ENCODE peak calls at places on chromosome 5, in seven cellular contexts. U, N, X, E, Y, O and C are unnamed samples.

GRCh38 chr5:86152988-86153560 is 464.7 kb upstream of the COX7C start:
- DNase-seq in Y (no peak), O (no peak), N (no peak), U (no peak), X (no peak), E (no peak), C (no peak)

GRCh38 chr5:10653751-10654400 is 90.0 kb downstream of the ANKRD33B start:
- DNase-seq in E (no peak), O (no peak), N (no peak), X (no peak), Y (no peak), U (no peak), C (no peak)

GRCh38 chr5:37249820-37250175 is 622 bp upstream of the CPLANE1 start:
- DNase-seq in N (no peak), E (no peak), X (no peak), Y (no peak), O (no peak), U (no peak), C (no peak)

GRCh38 chr5:42581845-42582244 is 158.6 kb downstream of the GHR start:
- DNase-seq in X (no peak), E (no peak), N (no peak), Y (no peak), U (no peak), O (no peak), C (no peak)

GRCh38 chr5:127001621-127002296 is 28.6 kb downstream of the MARCHF3 start:
- DNase-seq in Y (no peak), U (no peak), X (no peak), O (no peak), N (peak; percentile 98), E (no peak), C (no peak)

GRCh38 chr5:77859306-77859705 is 83.2 kb upstream of the TBCA start:
- DNase-seq in X (no peak), N (peak; percentile 28), U (no peak), O (no peak), Y (no peak), E (no peak), C (no peak)

GRCh38 chr5:109650451-109650850 is 39.3 kb upstream of the MAN2A1 start:
- DNase-seq in U (no peak), Y (no peak), O (no peak), E (no peak), N (no peak), X (no peak), C (no peak)

GRCh38 chr5:150751096-150751891 is 7.5 kb downstream of the DCTN4 start:
- DNase-seq in X (no peak), N (peak; percentile 40), Y (no peak), E (no peak), O (no peak), U (no peak), C (no peak)

GRCh38 chr5:177317959-177318377 is 6.3 kb upstream of the MXD3 start:
- DNase-seq in X (peak; percentile 80), U (peak; percentile 92), N (peak; percentile 80), Y (peak; percentile 78), O (peak; percentile 70), E (peak; percentile 37), C (peak; percentile 75)

GRCh38 chr5:41869150-41869738 is 981 bp downstream of the OXCT1 start:
- DNase-seq in N (peak; percentile 7), Y (peak; percentile 3), E (no peak), O (no peak), U (peak; percentile 36), X (peak; percentile 44), C (peak; percentile 37)

GRCh38 chr5:167888395-167888794 is 403.1 kb upstream of the WWC1 start:
- DNase-seq in O (no peak), Y (no peak), U (no peak), E (no peak), X (no peak), N (no peak), C (no peak)
- TF ChIP-seq CTCF in O (no peak), Y (no peak), U (no peak), E (no peak), X (peak; percentile 38), N (no peak), C (no peak)

GRCh38 chr5:134225780-134226440 is at the start of gene PPP2CA:
- DNase-seq in O (peak; percentile 100), E (peak; percentile 95), X (peak; percentile 98), U (peak; percentile 98), Y (peak; percentile 99), N (peak; percentile 98), C (peak; percentile 97)

GRCh38 chr5:134226441-134227192 is 744 bp upstream of the PPP2CA start:
- DNase-seq in E (no peak), N (peak; percentile 54), Y (no peak), U (peak; percentile 90), O (no peak), X (no peak), C (no peak)

GRCh38 chr5:134227259-134227658 is 1.4 kb upstream of the PPP2CA start:
- DNase-seq in X (peak; percentile 76), U (no peak), N (peak; percentile 23), E (no peak), O (peak; percentile 59), Y (no peak), C (no peak)

GRCh38 chr5:134223406-134224251 is 2.2 kb downstream of the PPP2CA start:
- DNase-seq in O (no peak), U (no peak), N (peak; percentile 52), E (no peak), X (no peak), Y (no peak), C (no peak)

GRCh38 chr5:134224905-134225779 is 731 bp downstream of the PPP2CA start:
- DNase-seq in Y (peak; percentile 74), X (peak; percentile 69), E (no peak), U (peak; percentile 73), O (peak; percentile 78), N (peak; percentile 87), C (peak; percentile 62)
- TF ChIP-seq CTCF in Y (no peak), X (peak; percentile 31), E (no peak), U (peak; percentile 17), O (no peak), N (peak; percentile 28), C (peak; percentile 43)

DNA sequence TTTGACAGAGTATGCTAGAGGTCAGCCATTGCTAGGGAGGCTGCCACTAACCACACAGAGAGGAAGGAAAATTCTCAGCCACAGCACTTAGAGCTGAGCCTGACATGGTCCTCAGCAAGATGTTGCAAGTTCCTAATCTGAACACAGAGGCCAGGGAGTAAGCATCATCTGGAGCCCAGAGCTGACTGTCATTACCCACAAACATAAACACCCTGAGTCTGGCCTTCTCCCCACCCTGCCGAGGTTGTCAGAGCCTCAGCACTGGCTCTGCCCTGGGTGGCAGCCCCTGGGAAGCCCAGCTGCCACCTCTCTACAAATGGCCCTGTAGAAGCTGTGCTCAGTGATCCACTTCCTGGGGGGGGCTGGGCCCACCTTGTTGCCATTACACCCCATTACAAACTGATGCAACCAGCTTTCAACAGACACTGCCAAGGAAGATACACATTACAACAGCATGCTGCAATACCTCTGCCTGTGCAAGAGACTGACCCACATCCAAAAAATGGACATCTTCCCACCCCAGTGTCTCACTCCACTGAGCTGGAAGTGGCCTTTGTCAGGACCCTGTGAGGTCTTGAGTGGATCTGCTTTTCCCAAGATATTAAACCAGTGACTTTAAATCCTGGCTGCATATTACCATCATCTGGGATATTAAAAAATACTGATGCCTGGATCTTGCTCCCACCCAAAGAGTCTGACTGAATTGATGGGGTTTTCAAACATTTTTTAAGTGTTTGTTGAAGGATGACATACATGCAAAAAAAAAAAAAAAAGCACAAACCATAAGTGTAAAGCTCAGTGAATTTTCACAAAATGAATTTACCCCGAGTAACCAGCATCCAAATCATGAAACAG is 33.0 kb downstream of the IRF1 start:
- DNase-seq in O (peak; percentile 40), E (no peak), X (no peak), N (peak; percentile 89), U (no peak), Y (no peak), C (no peak)
- TF ChIP-seq CTCF in O (no peak), E (no peak), X (no peak), N (no peak), U (no peak), Y (no peak), C (no peak)

GRCh38 chr5:1772634-1773033 is 27.0 kb downstream of the MRPL36 start:
- DNase-seq in U (no peak), Y (no peak), E (no peak), N (peak; percentile 66), X (no peak), O (no peak), C (peak; percentile 75)
- TF ChIP-seq CTCF in U (no peak), Y (no peak), E (peak; percentile 48), N (peak; percentile 58), X (peak; percentile 25), O (peak; percentile 5), C (peak; percentile 52)

DNA sequence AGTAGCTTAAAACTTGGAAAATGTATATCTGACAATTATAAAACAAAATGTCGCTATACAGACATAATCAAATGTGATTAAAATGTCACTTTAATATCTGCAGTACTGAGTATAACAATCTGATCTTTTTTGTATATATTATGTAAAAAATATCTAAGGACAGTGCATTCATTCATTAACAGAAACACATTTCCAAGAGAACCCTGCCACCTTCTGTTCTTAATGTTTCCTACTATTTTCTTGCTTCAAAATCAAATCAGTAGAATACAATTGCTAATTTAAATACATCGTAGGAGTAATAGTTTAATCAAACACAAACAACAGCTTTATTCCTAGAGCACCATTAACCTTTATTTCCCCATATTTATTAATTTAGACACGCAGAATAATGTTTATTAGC is 142.6 kb upstream of the ST8SIA4 start:
- DNase-seq in O (no peak), N (no peak), U (no peak), X (no peak), E (no peak), Y (no peak), C (peak; percentile 27)
- TF ChIP-seq CTCF in O (no peak), N (peak; percentile 9), U (peak; percentile 2), X (no peak), E (no peak), Y (no peak), C (peak; percentile 38)

GRCh38 chr5:142009886-142010285 is 2.9 kb downstream of the GNPDA1 start:
- DNase-seq in E (no peak), X (no peak), O (no peak), U (no peak), Y (no peak), N (no peak), C (no peak)

GRCh38 chr5:142013734-142014495 is 1.1 kb upstream of the GNPDA1 start:
- DNase-seq in E (no peak), Y (no peak), O (peak; percentile 73), N (peak; percentile 57), U (peak; percentile 34), X (no peak), C (no peak)

GRCh38 chr5:142011572-142012185 is 1.1 kb downstream of the GNPDA1 start:
- DNase-seq in N (no peak), X (no peak), Y (no peak), U (no peak), O (no peak), E (no peak), C (no peak)

GRCh38 chr5:142012792-142013388 is at the start of gene GNPDA1:
- DNase-seq in X (peak; percentile 71), O (peak; percentile 91), N (peak; percentile 72), U (peak; percentile 89), E (no peak), Y (peak; percentile 80), C (peak; percentile 85)

DNA sequence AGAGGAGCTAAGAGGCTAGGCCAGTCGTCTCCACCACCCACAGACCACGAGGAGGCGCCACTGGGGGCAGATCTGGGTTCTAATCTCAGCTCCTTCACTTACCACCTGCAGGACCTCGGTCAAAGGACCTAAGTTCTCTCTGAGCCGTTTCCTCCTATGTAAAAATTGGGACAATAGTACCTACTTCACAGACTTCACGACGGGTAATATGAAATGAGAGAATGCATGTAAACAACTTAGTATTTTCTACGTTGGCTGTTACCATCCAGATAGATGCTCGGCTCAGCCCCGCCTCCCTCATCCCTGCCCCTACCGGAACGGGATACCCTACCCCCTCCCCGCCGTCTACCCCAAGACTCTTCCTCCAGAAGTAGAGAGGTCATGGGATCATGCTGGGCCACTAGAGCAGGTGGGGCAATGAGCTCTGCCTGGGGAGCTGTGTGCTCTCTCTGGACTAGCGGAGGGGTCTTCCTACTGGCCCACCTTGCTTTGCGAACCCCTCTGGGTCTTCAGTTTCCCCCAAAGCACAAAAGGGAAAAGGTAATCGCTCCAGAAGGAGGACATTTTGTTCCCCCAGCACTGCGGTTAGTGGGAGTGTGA is 541 bp downstream of the GNPDA1 start:
- DNase-seq in U (peak; percentile 36), X (peak; percentile 78), N (no peak), E (no peak), Y (peak; percentile 45), O (peak; percentile 68), C (no peak)
- TF ChIP-seq CTCF in U (peak; percentile 5), X (peak; percentile 79), N (peak; percentile 37), E (peak; percentile 78), Y (no peak), O (peak; percentile 40), C (peak; percentile 34)